ENCODE peak calls at places on chromosomes 12 and 14, in four cellular contexts. I, C, J and R are unnamed samples.
A peak's percentile ranks its signal among the peaks of the same experiment; 100 is the strongest.

GRCh38 chr12:116594325-116595038 is 35.3 kb downstream of the MAP1LC3B2 start:
- DNase-seq in I (peak; percentile 34), C (no peak), J (no peak), R (no peak)

GRCh38 chr14:50531595-50532501 is 521 bp downstream of the MAP4K5 start:
- DNase-seq in I (peak; percentile 9), C (peak; percentile 34), J (peak; percentile 49), R (peak; percentile 55)

GRCh38 chr12:20063116-20063515 is 305.2 kb upstream of the PDE3A start:
- DNase-seq in I (no peak), C (no peak), J (no peak), R (peak; percentile 80)

GRCh38 chr12:117038023-117038680 is 61.1 kb downstream of the TESC start:
- DNase-seq in I (no peak), C (no peak), J (no peak), R (no peak)

GRCh38 chr12:45290218-45290609 is 74.3 kb downstream of the ANO6 start:
- DNase-seq in I (no peak), C (peak; percentile 75), J (no peak), R (peak; percentile 89)

GRCh38 chr12:54329756-54330155 is 4.8 kb downstream of the COPZ1 start:
- DNase-seq in I (no peak), C (no peak), J (no peak), R (no peak)

GRCh38 chr12:65511134-65511912 is 232.8 kb downstream of the MSRB3 start:
- DNase-seq in I (no peak), C (no peak), J (peak; percentile 20), R (no peak)

GRCh38 chr12:52010152-52010622 is 3.4 kb downstream of the TAMALIN start:
- DNase-seq in I (no peak), C (no peak), J (peak; percentile 56), R (peak; percentile 91)

GRCh38 chr12:4246116-4246515 is 27.4 kb upstream of the CCND2 start:
- DNase-seq in I (no peak), C (no peak), J (no peak), R (no peak)

GRCh38 chr12:95633049-95633545 is 81.8 kb upstream of the USP44 start:
- DNase-seq in I (no peak), C (peak; percentile 98), J (peak; percentile 48), R (peak; percentile 55)

GRCh38 chr14:67515386-67516079 is 17.6 kb upstream of the PLEKHH1 start:
- DNase-seq in I (peak; percentile 39), C (peak; percentile 30), J (peak; percentile 20), R (peak; percentile 7)

GRCh38 chr12:111126331-111126730 is 206.0 kb upstream of the MYL2 start:
- DNase-seq in I (no peak), C (no peak), J (no peak), R (no peak)

GRCh38 chr14:104443391-104444158 is 136.0 kb upstream of the C14orf180 start:
- DNase-seq in I (no peak), C (no peak), J (no peak), R (no peak)

GRCh38 chr14:86575141-86575540 is 1045.2 kb downstream of the FLRT2 start:
- DNase-seq in I (no peak), C (no peak), J (no peak), R (no peak)

GRCh38 chr12:113601656-113602263 is 130.1 kb upstream of the LHX5 start:
- DNase-seq in I (no peak), C (peak; percentile 17), J (no peak), R (no peak)

GRCh38 chr14:89540830-89541470 is 123.9 kb upstream of the FOXN3 start:
- DNase-seq in I (no peak), C (peak; percentile 72), J (no peak), R (peak; percentile 81)
- H3K4me1 ChIP-seq in I (peaks cover 12% of the 10 kb centered on the region), C (peaks cover 21% of the 10 kb centered on the region), J (peaks cover 9% of the 10 kb centered on the region), R (peaks cover 8% of the 10 kb centered on the region)

GRCh38 chr12:2283480-2283879 is 230.7 kb downstream of the CACNA1C start:
- DNase-seq in I (no peak), C (no peak), J (no peak), R (no peak)

GRCh38 chr12:2284321-2284813 is 231.6 kb downstream of the CACNA1C start:
- DNase-seq in I (no peak), C (no peak), J (no peak), R (peak; percentile 85)

GRCh38 chr12:2281446-2281845 is 228.7 kb downstream of the CACNA1C start:
- DNase-seq in I (no peak), C (no peak), J (no peak), R (no peak)

GRCh38 chr12:2283910-2284309 is 231.1 kb downstream of the CACNA1C start:
- DNase-seq in I (no peak), C (no peak), J (no peak), R (peak; percentile 73)

DNA sequence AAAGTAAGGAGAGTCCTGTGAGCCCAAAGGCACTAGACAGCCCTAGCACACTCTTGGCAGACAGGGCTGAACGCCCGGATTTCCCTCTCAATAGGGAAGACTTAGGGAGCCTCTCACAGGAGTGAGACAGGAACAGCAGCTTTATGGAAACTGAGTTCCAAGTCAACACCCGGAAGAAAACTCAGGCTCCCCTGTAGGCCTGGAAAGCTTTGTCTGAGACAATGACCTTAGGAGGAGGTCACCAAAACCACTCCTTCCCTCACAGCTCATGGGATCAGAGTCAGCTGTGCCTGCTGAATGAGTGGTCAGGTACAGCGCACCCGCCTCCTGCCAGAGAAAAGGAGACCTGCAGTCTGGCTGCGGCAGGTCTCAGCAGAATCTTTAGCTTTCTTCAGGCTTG is 229.5 kb downstream of the CACNA1C start:
- DNase-seq in I (no peak), C (no peak), J (no peak), R (peak; percentile 34)
- H3K4me1 ChIP-seq in I (no peaks in the 10 kb centered on the region), C (no peaks in the 10 kb centered on the region), J (no peaks in the 10 kb centered on the region), R (peaks cover 35% of the 10 kb centered on the region)

DNA sequence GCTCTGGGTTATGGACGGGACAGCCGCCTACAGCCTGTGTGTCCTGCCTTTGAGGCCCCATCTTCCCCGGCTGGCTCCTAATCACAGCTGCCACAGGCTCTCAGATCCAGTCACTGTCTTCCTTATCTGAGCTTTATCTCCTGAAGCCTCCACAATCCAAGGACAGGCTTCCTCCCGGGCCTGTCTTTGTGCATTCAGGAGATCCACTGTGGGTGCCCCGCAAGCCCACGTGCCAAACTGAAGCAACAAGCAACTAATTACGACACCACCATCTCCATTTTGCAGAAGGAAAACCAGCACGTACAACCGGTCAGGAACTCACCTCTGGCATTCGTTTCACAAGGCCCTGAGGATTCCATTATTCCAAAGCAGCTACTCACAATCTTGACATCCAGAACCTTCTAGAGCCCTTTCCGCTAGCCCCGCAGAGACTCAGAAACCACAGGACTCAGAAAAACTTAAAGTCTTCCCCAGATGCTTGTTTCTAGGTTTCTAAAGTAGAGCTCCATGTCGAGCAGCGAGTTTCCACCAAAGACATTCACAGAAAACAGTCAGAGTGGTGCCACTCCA is 14.0 kb downstream of the SYNE3 start:
- DNase-seq in I (no peak), C (no peak), J (no peak), R (no peak)
- H3K4me1 ChIP-seq in I (peaks cover 24% of the 10 kb centered on the region), C (peaks cover 22% of the 10 kb centered on the region), J (peaks cover 9% of the 10 kb centered on the region), R (peaks cover 39% of the 10 kb centered on the region)

DNA sequence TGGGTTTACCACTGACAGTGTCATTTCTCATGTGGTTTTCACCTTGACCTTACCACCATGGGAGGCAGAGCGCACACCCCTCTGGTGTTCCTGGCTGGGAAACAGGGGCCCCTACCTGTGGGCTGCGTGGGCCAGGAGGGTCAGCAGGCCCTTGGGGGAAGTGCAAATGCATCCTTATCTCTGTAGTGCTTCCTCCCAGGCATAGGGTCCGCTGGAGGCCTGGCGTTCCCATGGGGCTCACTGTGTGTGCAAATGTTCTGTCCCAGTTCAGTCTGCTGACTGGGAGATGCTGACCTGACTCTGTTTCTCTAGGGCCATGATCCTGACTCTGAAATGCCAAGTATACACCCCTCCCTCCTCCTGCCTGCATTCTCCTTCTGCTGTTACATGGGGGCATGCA is 81.3 kb downstream of the SLC25A47 start:
- DNase-seq in I (no peak), C (no peak), J (no peak), R (no peak)
- H3K4me1 ChIP-seq in I (peaks cover 28% of the 10 kb centered on the region), C (peaks cover 15% of the 10 kb centered on the region), J (peaks cover 52% of the 10 kb centered on the region), R (no peaks in the 10 kb centered on the region)

GRCh38 chr12:57767876-57768275 is 998 bp upstream of the CYP27B1 start:
- DNase-seq in I (no peak), C (no peak), J (no peak), R (no peak)
- H3K4me1 ChIP-seq in I (peaks cover 38% of the 10 kb centered on the region), C (peaks cover 42% of the 10 kb centered on the region), J (peaks cover 46% of the 10 kb centered on the region), R (peaks cover 20% of the 10 kb centered on the region)